ENCODE peak calls at places on chromosomes 7 and 10, in nine cellular contexts. N is cardiac muscle cell; X is left ventricle myocardium inferior; B is A673; K is colonic mucosa; L is tibial nerve; O is CD8-positive, alpha-beta memory T cell; E is prostate gland; A is hepatocyte. S is an unnamed sample.

GRCh38 chr7:57179776-57180415 is 47.7 kb upstream of the ZNF479 start:
- DNase-seq in N (no peak), X (no peak), B (no peak), K (no peak), L (no peak), O (no peak), E (no peak), A (no peak), S (no peak)

GRCh38 chr7:18768256-18768655 is 272.7 kb downstream of the HDAC9 start:
- DNase-seq in N (no peak), X (no peak), B (no peak), K (no peak), L (no peak), O (no peak), E (no peak), A (no peak), S (no peak)

GRCh38 chr10:131790021-131790420 is 110.8 kb upstream of the PPP2R2D start:
- DNase-seq in N (no peak), X (no peak), B (peak; percentile 55), K (no peak), L (no peak), O (no peak), E (no peak), A (no peak), S (no peak)

GRCh38 chr7:128343554-128344430 is at the start of gene RBM28:
- DNase-seq in N (peak; percentile 94), X (peak; percentile 84), B (peak; percentile 96), K (peak; percentile 89), L (peak; percentile 81), O (peak; percentile 86), E (peak; percentile 72), A (peak; percentile 95), S (peak; percentile 87)

GRCh38 chr7:143117395-143117794 is 14.5 kb upstream of the PIP start:
- DNase-seq in N (no peak), X (no peak), B (no peak), K (no peak), L (no peak), O (no peak), E (no peak), A (no peak), S (no peak)

GRCh38 chr7:4779118-4779517 is 3.7 kb downstream of the AP5Z1 start:
- DNase-seq in N (no peak), X (no peak), B (no peak), K (no peak), L (no peak), O (no peak), E (no peak), A (no peak), S (no peak)

GRCh38 chr10:74932648-74933047 is 106.2 kb downstream of the KAT6B start:
- DNase-seq in N (no peak), X (peak; percentile 83), B (no peak), K (no peak), L (peak; percentile 68), O (no peak), E (no peak), A (no peak), S (peak; percentile 71)

GRCh38 chr10:126598009-126598408 is 72.5 kb downstream of the C10orf90 start:
- DNase-seq in N (peak; percentile 55), X (no peak), B (peak; percentile 63), K (peak; percentile 33), L (no peak), O (no peak), E (peak; percentile 10), A (peak; percentile 59), S (peak; percentile 38)

GRCh38 chr7:74587435-74588126 is 69.9 kb upstream of the GTF2I start:
- DNase-seq in N (peak; percentile 97), X (peak; percentile 89), B (no peak), K (peak; percentile 89), L (peak; percentile 91), O (no peak), E (peak; percentile 29), A (peak; percentile 90), S (peak; percentile 97)

GRCh38 chr10:97590748-97591139 is 1.2 kb downstream of the C10orf62 start:
- DNase-seq in N (no peak), X (no peak), B (no peak), K (no peak), L (no peak), O (no peak), E (no peak), A (no peak), S (no peak)

GRCh38 chr10:120539076-120539475 is 82.0 kb downstream of the PLPP4 start:
- DNase-seq in N (no peak), X (no peak), B (no peak), K (no peak), L (no peak), O (no peak), E (no peak), A (no peak), S (no peak)

GRCh38 chr10:24518981-24519597 is 204.6 kb downstream of the ARHGAP21 start:
- DNase-seq in N (peak; percentile 73), X (peak; percentile 28), B (peak; percentile 88), K (peak; percentile 77), L (peak; percentile 83), O (no peak), E (peak; percentile 72), A (peak; percentile 85), S (peak; percentile 66)

GRCh38 chr7:156473476-156474240 is 166.9 kb upstream of the RNF32 start:
- DNase-seq in N (peak; percentile 14), X (peak; percentile 23), B (peak; percentile 43), K (peak; percentile 30), L (no peak), O (no peak), E (peak; percentile 29), A (peak; percentile 69), S (peak; percentile 32)

GRCh38 chr10:21517134-21517982 is 8.1 kb downstream of the SKIDA1 start:
- DNase-seq in N (peak; percentile 72), X (peak; percentile 68), B (peak; percentile 86), K (no peak), L (no peak), O (no peak), E (peak; percentile 62), A (peak; percentile 52), S (peak; percentile 77)

GRCh38 chr10:69246036-69246435 is 25.9 kb downstream of the HKDC1 start:
- DNase-seq in N (no peak), X (no peak), B (no peak), K (no peak), L (no peak), O (no peak), E (no peak), A (no peak), S (no peak)

GRCh38 chr7:133434246-133434865 is 181.5 kb downstream of the EXOC4 start:
- DNase-seq in N (peak; percentile 70), X (no peak), B (peak; percentile 30), K (no peak), L (no peak), O (peak; percentile 5), E (no peak), A (peak; percentile 8), S (no peak)

GRCh38 chr10:110432084-110432483 is 65.6 kb upstream of the DUSP5 start:
- DNase-seq in N (no peak), X (no peak), B (no peak), K (no peak), L (no peak), O (no peak), E (no peak), A (no peak), S (no peak)
- H3K4me1 ChIP-seq in N (no peaks in the 10 kb centered on the region), X (peaks cover 3% of the 10 kb centered on the region), B (no peaks in the 10 kb centered on the region), K (no peaks in the 10 kb centered on the region), L (no peaks in the 10 kb centered on the region), O (peaks cover 4% of the 10 kb centered on the region), E (no peaks in the 10 kb centered on the region), A (no peaks in the 10 kb centered on the region), S (peaks cover 2% of the 10 kb centered on the region)

GRCh38 chr7:117019287-117019686 is 66.0 kb downstream of the ST7 start:
- DNase-seq in N (no peak), X (no peak), B (no peak), K (no peak), L (no peak), O (no peak), E (no peak), A (no peak), S (no peak)
- H3K27me3 ChIP-seq in N (no peaks in the 10 kb centered on the region), X (no peaks in the 10 kb centered on the region), B (no peaks in the 10 kb centered on the region), K (no peaks in the 10 kb centered on the region), L (no peaks in the 10 kb centered on the region), O (no peaks in the 10 kb centered on the region), E (no peaks in the 10 kb centered on the region), A (no peaks in the 10 kb centered on the region), S (no peaks in the 10 kb centered on the region)

DNA sequence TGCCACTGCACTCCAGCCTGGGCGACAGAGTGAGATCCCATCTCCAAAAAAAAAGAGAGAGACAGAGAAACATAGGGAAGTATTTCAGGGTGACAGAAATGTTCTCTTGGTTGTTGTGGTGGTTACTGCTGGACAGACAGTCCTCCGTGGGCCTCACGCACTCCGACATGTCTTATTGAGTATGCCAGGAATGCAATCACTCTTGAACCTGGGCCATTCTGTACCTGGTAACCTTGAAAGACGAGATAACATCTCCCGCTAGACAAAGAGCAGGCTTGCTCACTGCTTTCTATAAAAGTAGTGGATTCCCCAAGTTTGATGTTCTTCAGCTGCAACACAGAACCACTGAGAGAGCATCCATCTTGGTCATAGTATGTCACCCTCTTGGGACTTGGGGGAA is 6.7 kb downstream of the CACUL1 start:
- DNase-seq in N (no peak), X (no peak), B (no peak), K (no peak), L (no peak), O (no peak), E (no peak), A (no peak), S (no peak)
- H3K9me3 ChIP-seq in N (no peaks in the 10 kb centered on the region), X (no peaks in the 10 kb centered on the region), B (no peaks in the 10 kb centered on the region), K (no peaks in the 10 kb centered on the region), L (no peaks in the 10 kb centered on the region), O (no peaks in the 10 kb centered on the region), E (no peaks in the 10 kb centered on the region), A (no peaks in the 10 kb centered on the region), S (no peaks in the 10 kb centered on the region)

GRCh38 chr7:44982535-44982923 is 3.7 kb upstream of the MYO1G start:
- DNase-seq in N (no peak), X (no peak), B (no peak), K (no peak), L (no peak), O (no peak), E (no peak), A (no peak), S (no peak)

GRCh38 chr7:44980393-44981034 is 1.7 kb upstream of the MYO1G start:
- DNase-seq in N (peak; percentile 70), X (no peak), B (peak; percentile 69), K (no peak), L (peak; percentile 32), O (peak; percentile 66), E (no peak), A (no peak), S (no peak)

GRCh38 chr7:44979481-44980392 is 922 bp upstream of the MYO1G start:
- DNase-seq in N (no peak), X (no peak), B (no peak), K (no peak), L (no peak), O (no peak), E (no peak), A (no peak), S (no peak)

GRCh38 chr7:44982970-44983369 is 4.2 kb upstream of the MYO1G start:
- DNase-seq in N (no peak), X (no peak), B (no peak), K (no peak), L (no peak), O (no peak), E (no peak), A (no peak), S (no peak)

GRCh38 chr7:44981035-44981706 is 2.4 kb upstream of the MYO1G start:
- DNase-seq in N (no peak), X (no peak), B (no peak), K (no peak), L (no peak), O (no peak), E (no peak), A (no peak), S (no peak)
- H3K4me1 ChIP-seq in N (peaks cover 24% of the 10 kb centered on the region), X (peaks cover 33% of the 10 kb centered on the region), B (peaks cover 42% of the 10 kb centered on the region), K (no peaks in the 10 kb centered on the region), L (peaks cover 54% of the 10 kb centered on the region), O (peaks cover 76% of the 10 kb centered on the region), E (peaks cover 4% of the 10 kb centered on the region), A (no peaks in the 10 kb centered on the region), S (no peaks in the 10 kb centered on the region)

S was measured in right cardiac atrium.